ENCODE peak calls at places on chromosomes 6 and 20, in ten cellular contexts. K is uterus; C is A673; G is stomach; W is CD8-positive, alpha-beta T cell; E is HepG2; Y is HFF-Myc; N is fibroblast of mammary gland; P is GM23338; I is left ventricle myocardium inferior. R is an unnamed sample.
A peak's percentile ranks its signal among the peaks of the same experiment; 100 is the strongest.

GRCh38 chr20:44019638-44020335 is 105.1 kb downstream of the TOX2 start:
- DNase-seq in C (no peak), E (no peak), P (no peak), Y (no peak), W (peak; percentile 28), N (peak; percentile 74), G (no peak), K (no peak), I (no peak), R (no peak)

GRCh38 chr20:24337074-24337473 is 132.4 kb upstream of the SYNDIG1 start:
- DNase-seq in I (no peak), Y (no peak), K (no peak), G (no peak), C (no peak), W (no peak), E (no peak), P (no peak), N (peak; percentile 15), R (peak; percentile 80)

GRCh38 chr6:128963561-128963960 is 80.6 kb downstream of the LAMA2 start:
- DNase-seq in P (no peak), N (peak; percentile 24), Y (no peak), W (no peak), E (no peak), C (no peak), I (no peak), G (no peak), K (no peak), R (peak; percentile 27)

GRCh38 chr6:162999575-163000285 is 272.0 kb downstream of the PACRG start:
- DNase-seq in G (no peak), I (no peak), W (no peak), N (peak; percentile 96), P (no peak), C (no peak), E (no peak), Y (no peak), K (no peak), R (peak; percentile 79)

GRCh38 chr20:38217791-38218565 is 42.6 kb downstream of the KIAA1755 start:
- DNase-seq in W (no peak), N (peak; percentile 97), C (no peak), P (peak; percentile 50), K (peak; percentile 78), Y (peak; percentile 89), I (peak; percentile 63), G (no peak), E (peak; percentile 49), R (peak; percentile 92)

GRCh38 chr6:40894962-40895799 is 143.8 kb downstream of the UNC5CL start:
- DNase-seq in W (no peak), C (peak; percentile 75), I (peak; percentile 40), N (peak; percentile 57), K (peak; percentile 43), Y (no peak), E (peak; percentile 43), G (peak; percentile 59), P (peak; percentile 89), R (peak; percentile 39)

GRCh38 chr6:7978736-7979135 is 68.1 kb upstream of the TXNDC5 start:
- DNase-seq in E (no peak), W (no peak), P (no peak), I (no peak), Y (no peak), K (no peak), G (no peak), C (no peak), N (no peak), R (peak; percentile 71)

GRCh38 chr20:40506567-40506966 is 182.5 kb downstream of the MAFB start:
- DNase-seq in G (peak; percentile 66), E (peak; percentile 37), N (peak; percentile 99), C (peak; percentile 82), K (peak; percentile 63), I (peak; percentile 84), W (no peak), Y (peak; percentile 75), P (no peak), R (peak; percentile 99)

GRCh38 chr20:21503345-21503744 is 10.5 kb downstream of the NKX2-2 start:
- DNase-seq in E (no peak), W (no peak), P (no peak), G (no peak), C (no peak), N (peak; percentile 40), K (no peak), I (no peak), Y (no peak), R (peak; percentile 36)

GRCh38 chr6:169263836-169264608 is 10.4 kb upstream of the THBS2 start:
- DNase-seq in I (peak; percentile 60), P (no peak), E (no peak), K (no peak), W (no peak), Y (no peak), N (peak; percentile 68), G (no peak), C (no peak), R (peak; percentile 55)

GRCh38 chr20:43752561-43753301 is 25.9 kb upstream of the GTSF1L start:
- DNase-seq in I (no peak), N (peak; percentile 90), P (no peak), K (no peak), W (no peak), G (peak; percentile 39), C (no peak), Y (peak; percentile 66), E (no peak), R (peak; percentile 95)

GRCh38 chr6:7991992-7992815 is 72.0 kb downstream of the BLOC1S5 start:
- DNase-seq in E (peak; percentile 69), K (peak; percentile 64), N (peak; percentile 81), I (peak; percentile 22), P (peak; percentile 59), Y (no peak), G (no peak), C (peak; percentile 60), W (no peak), R (peak; percentile 89)

GRCh38 chr6:29376003-29376402 is 912 bp upstream of the OR12D3 start:
- DNase-seq in C (peak; percentile 19), I (no peak), Y (no peak), K (no peak), P (peak; percentile 47), E (peak; percentile 4), W (no peak), G (no peak), N (peak; percentile 1), R (no peak)

GRCh38 chr6:112113371-112113770 is 26.0 kb downstream of the FAM229B start:
- DNase-seq in K (no peak), Y (peak; percentile 2), E (no peak), P (no peak), G (no peak), N (no peak), C (no peak), W (no peak), I (no peak), R (no peak)

DNA sequence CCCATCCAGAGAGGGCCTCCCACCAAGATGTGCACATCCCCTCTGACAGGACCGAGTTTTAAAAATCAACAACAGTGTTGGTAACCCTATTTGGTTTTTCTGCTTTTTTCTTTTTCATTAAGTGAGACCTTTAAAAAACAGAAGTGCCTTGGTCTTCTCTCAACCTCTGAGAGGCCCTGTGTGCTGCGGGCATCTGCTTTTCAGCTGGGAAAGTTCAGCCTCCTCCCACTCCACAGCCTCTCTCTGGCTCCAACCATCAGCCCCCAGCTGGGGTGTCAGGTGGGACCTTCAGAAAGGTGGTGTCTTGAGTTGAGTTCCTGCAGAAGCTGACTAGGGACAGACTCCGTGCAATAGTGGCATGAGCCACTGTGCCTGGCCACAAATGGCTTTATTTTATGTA is 64.6 kb upstream of the ZMYND8 start:
- DNase-seq in C (no peak), Y (no peak), I (no peak), N (no peak), G (no peak), E (no peak), W (no peak), K (no peak), P (no peak), R (no peak)
- TF ChIP-seq CTCF in C (no peak), Y (no peak), I (no peak), N (no peak), G (no peak), E (no peak), W (no peak), K (no peak), P (no peak), R (no peak)

DNA sequence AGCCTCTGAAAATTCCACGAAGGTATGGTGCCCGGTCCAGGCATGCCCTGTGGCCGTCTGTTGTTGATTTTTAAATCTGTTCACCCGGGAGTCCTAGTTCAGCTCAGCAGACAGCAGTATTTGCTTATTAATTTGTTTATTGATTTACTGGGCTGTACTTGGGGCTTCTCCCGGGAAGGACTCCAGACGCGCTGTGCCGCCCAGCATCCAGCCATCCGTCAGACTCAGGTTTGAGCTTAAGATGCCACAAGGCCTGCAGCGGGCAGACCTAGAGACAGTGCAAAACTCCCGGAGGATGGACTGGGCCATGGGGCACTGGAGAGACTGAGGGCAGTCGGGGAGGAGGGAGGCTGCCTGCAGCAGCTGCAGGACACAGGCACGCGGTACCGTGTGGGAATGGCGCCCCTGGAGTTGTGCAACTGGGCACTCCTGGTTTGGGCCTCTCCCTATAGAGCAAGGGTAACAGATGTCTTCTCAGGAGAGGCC is 17.3 kb upstream of the CCDC167 start:
- DNase-seq in Y (no peak), E (no peak), C (no peak), I (no peak), K (no peak), W (no peak), P (no peak), G (no peak), N (peak; percentile 3), R (no peak)
- H3K4me3 ChIP-seq in Y (no peak overlapping the region), E (no peak overlapping the region), C (no peak overlapping the region), I (no peak overlapping the region), K (no peak overlapping the region), W (peak overlapping the region; percentile 52), P (no peak overlapping the region), G (no peak overlapping the region), N (no peak overlapping the region), R (no peak overlapping the region)

DNA sequence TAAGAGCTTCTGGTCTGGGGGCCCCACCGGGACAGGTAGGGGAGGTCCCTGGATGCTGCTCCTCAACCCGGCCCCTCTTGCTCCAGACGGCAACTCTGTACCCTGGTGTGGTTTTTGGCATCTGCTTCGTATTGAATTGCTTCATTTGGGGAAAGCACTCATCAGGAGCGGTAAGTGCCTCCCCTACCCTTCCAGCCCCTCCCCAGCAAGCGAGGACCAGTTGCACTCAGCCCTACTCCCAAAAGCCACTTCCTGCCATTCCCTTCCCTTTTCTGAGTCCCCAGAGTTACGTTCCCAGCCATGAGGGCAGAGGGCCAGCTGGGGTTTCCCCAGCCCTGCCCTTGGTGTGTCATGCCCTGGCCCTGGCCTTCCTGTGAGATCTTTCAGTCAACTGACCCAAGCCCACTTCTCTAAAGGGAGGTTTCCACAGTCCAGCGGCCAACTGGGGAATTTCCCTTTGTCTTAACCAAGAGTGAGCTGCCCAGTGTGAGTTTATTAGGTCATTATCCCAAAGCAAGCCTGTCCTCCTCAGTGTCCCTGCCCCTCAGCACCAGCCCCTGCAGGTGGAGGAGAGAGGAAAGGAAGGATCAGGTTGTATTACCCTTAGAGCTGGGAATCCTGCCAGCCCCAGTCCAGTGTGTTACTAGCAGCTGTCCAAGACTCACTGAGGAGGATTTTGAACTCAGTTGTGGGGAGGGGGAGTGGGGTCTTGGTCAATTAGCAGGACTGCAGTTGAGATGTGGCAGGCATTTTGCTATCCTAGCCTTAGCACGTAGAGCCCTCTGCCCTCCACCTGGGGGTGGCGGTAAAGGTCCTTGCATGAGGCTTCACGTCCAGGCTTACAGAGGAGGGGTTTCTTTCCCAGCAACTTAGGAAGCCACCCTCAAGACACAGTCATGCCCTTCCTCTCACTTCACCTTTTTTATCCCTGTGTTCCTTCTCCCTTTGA is 45.8 kb downstream of the TM9SF4 start:
- DNase-seq in N (peak; percentile 90), E (peak; percentile 67), W (peak; percentile 18), Y (peak; percentile 38), K (peak; percentile 64), G (peak; percentile 71), I (peak; percentile 81), P (peak; percentile 88), C (peak; percentile 11), R (peak; percentile 63)
- TF ChIP-seq CTCF in N (no peak), E (peak; percentile 90), W (no peak), Y (peak; percentile 22), K (peak; percentile 1), G (peak; percentile 18), I (peak; percentile 51), P (peak; percentile 73), C (peak; percentile 32), R (peak; percentile 44)

GRCh38 chr20:768426-768978 is at the start of gene SLC52A3:
- DNase-seq in K (peak; percentile 31), I (peak; percentile 33), C (no peak), G (peak; percentile 89), W (no peak), E (peak; percentile 36), N (no peak), P (peak; percentile 80), Y (no peak), R (no peak)
- H3K4me3 ChIP-seq in K (no peak within 1 kb of the TSS), I (peak within 1 kb of the TSS; percentile 55), C (no peak within 1 kb of the TSS), G (peak within 1 kb of the TSS; percentile 25), W (no peak within 1 kb of the TSS), E (no peak within 1 kb of the TSS), N (no peak within 1 kb of the TSS), P (no peak within 1 kb of the TSS), Y (no peak within 1 kb of the TSS), R (no peak within 1 kb of the TSS)